ENCODE peak calls at places on chromosomes 3 and 15, in four cellular contexts. S is H9, B is H1, G is activated T-cell treated with anti-CD3 and anti-CD28 coated beads for 24 hours. N is an unnamed sample.

GRCh38 chr3:162512488-162512887 is 1015.9 kb downstream of the OTOL1 start:
- DNase-seq in S (no peak), B (no peak), G (no peak), N (no peak)

GRCh38 chr3:114093596-114093995 is 37.1 kb downstream of the QTRT2 start:
- DNase-seq in S (no peak), B (no peak), G (no peak), N (peak)

GRCh38 chr3:41137686-41138111 is 61.6 kb upstream of the CTNNB1 start:
- DNase-seq in S (no peak), B (no peak), G (no peak), N (peak)

GRCh38 chr15:78976691-78977090 is 31.8 kb upstream of the CTSH start:
- DNase-seq in S (no peak), B (no peak), G (no peak), N (peak)

GRCh38 chr3:31197941-31198340 is 303.5 kb upstream of the GADL1 start:
- DNase-seq in S (no peak), B (no peak), G (no peak), N (no peak)

GRCh38 chr15:39661776-39662175 is 80.9 kb downstream of the THBS1 start:
- DNase-seq in S (no peak), B (no peak), G (no peak), N (no peak)

GRCh38 chr3:71542548-71543370 is 40.8 kb downstream of the FOXP1 start:
- DNase-seq in S (no peak), B (no peak), G (no peak), N (peak)

GRCh38 chr3:179961081-179962078 is 75.4 kb downstream of the PEX5L start:
- DNase-seq in S (no peak), B (no peak), G (no peak), N (no peak)

GRCh38 chr15:69462030-69462492 is 9.4 kb downstream of the RPLP1 start:
- DNase-seq in S (no peak), B (peak), G (no peak), N (no peak)

GRCh38 chr3:38986901-38987300 is 64.8 kb downstream of the SCN11A start:
- DNase-seq in S (no peak), B (no peak), G (no peak), N (no peak)

GRCh38 chr15:68584704-68585573 is 6.1 kb downstream of the CORO2B start:
- DNase-seq in S (no peak), B (no peak), G (no peak), N (no peak)

GRCh38 chr3:31596176-31596575 is 63.5 kb downstream of the STT3B start:
- DNase-seq in S (no peak), B (no peak), G (no peak), N (no peak)

GRCh38 chr3:127289646-127290575 is 2.1 kb upstream of the PRR20G start:
- DNase-seq in S (no peak), B (no peak), G (no peak), N (no peak)

GRCh38 chr15:60299452-60300047 is 98.2 kb downstream of the ANXA2 start:
- DNase-seq in S (peak), B (no peak), G (no peak), N (no peak)

GRCh38 chr3:168325684-168326083 is 230.0 kb upstream of the GOLIM4 start:
- DNase-seq in S (no peak), B (no peak), G (no peak), N (no peak)

GRCh38 chr3:102106421-102107097 is 257.2 kb downstream of the NFKBIZ start:
- DNase-seq in S (no peak), B (no peak), G (no peak), N (no peak)

GRCh38 chr3:72017935-72018334 is 233.0 kb upstream of the PROK2 start:
- DNase-seq in S (no peak), B (no peak), G (no peak), N (no peak)

GRCh38 chr15:71469393-71469792 is 341.0 kb upstream of the NR2E3 start:
- DNase-seq in S (peak), B (no peak), G (no peak), N (no peak)

GRCh38 chr3:196624008-196624790 is 15.3 kb upstream of the NRROS start:
- DNase-seq in S (no peak), B (no peak), G (no peak), N (no peak)

GRCh38 chr15:84023636-84024035 is 211.9 kb upstream of the GOLGA6L4 start:
- DNase-seq in S (no peak), B (peak), G (no peak), N (no peak)

GRCh38 chr3:31092748-31093607 is 198.5 kb upstream of the GADL1 start:
- DNase-seq in S (no peak), B (no peak), G (no peak), N (no peak)

GRCh38 chr15:71506946-71507345 is 303.4 kb upstream of the NR2E3 start:
- DNase-seq in S (no peak), B (no peak), G (no peak), N (no peak)

GRCh38 chr15:85805392-85805791 is 10.7 kb upstream of the KLHL25 start:
- DNase-seq in S (no peak), B (no peak), G (no peak), N (no peak)

GRCh38 chr15:57667171-57667924 is 39.2 kb upstream of the POLR2M start:
- DNase-seq in S (no peak), B (no peak), G (no peak), N (no peak)

GRCh38 chr15:77621847-77622211 is 10.9 kb downstream of the LINGO1 start:
- DNase-seq in S (no peak), B (no peak), G (no peak), N (no peak)

GRCh38 chr15:41775651-41776050 is 1.4 kb downstream of the MAPKBP1 start:
- DNase-seq in S (no peak), B (no peak), G (no peak), N (no peak)

GRCh38 chr3:7800006-7800780 is 701.4 kb upstream of the LMCD1 start:
- DNase-seq in S (no peak), B (no peak), G (no peak), N (no peak)